ENCODE peak calls at places on chromosomes 5 and 9, in five cellular contexts. W, A, R, D and O are unnamed samples.

GRCh38 chr5:75052461-75053285 is at the start of gene GCNT4:
- DNase-seq in R (no peak), D (peak; percentile 26), A (peak; percentile 24), W (no peak), O (peak; percentile 58)

GRCh38 chr5:148523139-148523538 is 131.2 kb downstream of the HTR4 start:
- DNase-seq in A (peak; percentile 44), R (no peak), W (no peak), D (no peak), O (no peak)

GRCh38 chr5:82406200-82406773 is 128.1 kb upstream of the RPS23 start:
- DNase-seq in A (peak; percentile 93), W (no peak), R (no peak), D (no peak), O (no peak)

GRCh38 chr5:168916266-168916665 is 337.1 kb upstream of the PANK3 start:
- DNase-seq in R (no peak), W (no peak), D (peak; percentile 80), A (no peak), O (no peak)

GRCh38 chr9:70403618-70404025 is 10.8 kb downstream of the KLF9 start:
- DNase-seq in A (no peak), D (no peak), W (no peak), R (no peak), O (no peak)

GRCh38 chr9:128001411-128002298 is 20.9 kb upstream of the EEIG1 start:
- DNase-seq in R (no peak), W (no peak), D (peak; percentile 75), A (peak; percentile 83), O (no peak)

GRCh38 chr5:132677191-132677590 is 3.4 kb downstream of the IL4 start:
- DNase-seq in A (peak; percentile 88), R (no peak), W (peak; percentile 70), D (peak; percentile 45), O (peak; percentile 92)

GRCh38 chr9:72539824-72540347 is 18.5 kb downstream of the TMC1 start:
- DNase-seq in A (no peak), W (no peak), D (no peak), R (no peak), O (no peak)

GRCh38 chr9:133107245-133107722 is 13.8 kb downstream of the RALGDS start:
- DNase-seq in R (no peak), W (no peak), A (no peak), D (no peak), O (no peak)

GRCh38 chr9:83062011-83062652 is 810 bp downstream of the RASEF start:
- DNase-seq in D (peak; percentile 79), A (peak; percentile 55), R (no peak), W (no peak), O (peak; percentile 65)

GRCh38 chr5:179228341-179229121 is 116.7 kb downstream of the ADAMTS2 start:
- DNase-seq in W (no peak), R (no peak), A (no peak), D (no peak), O (peak; percentile 18)

DNA sequence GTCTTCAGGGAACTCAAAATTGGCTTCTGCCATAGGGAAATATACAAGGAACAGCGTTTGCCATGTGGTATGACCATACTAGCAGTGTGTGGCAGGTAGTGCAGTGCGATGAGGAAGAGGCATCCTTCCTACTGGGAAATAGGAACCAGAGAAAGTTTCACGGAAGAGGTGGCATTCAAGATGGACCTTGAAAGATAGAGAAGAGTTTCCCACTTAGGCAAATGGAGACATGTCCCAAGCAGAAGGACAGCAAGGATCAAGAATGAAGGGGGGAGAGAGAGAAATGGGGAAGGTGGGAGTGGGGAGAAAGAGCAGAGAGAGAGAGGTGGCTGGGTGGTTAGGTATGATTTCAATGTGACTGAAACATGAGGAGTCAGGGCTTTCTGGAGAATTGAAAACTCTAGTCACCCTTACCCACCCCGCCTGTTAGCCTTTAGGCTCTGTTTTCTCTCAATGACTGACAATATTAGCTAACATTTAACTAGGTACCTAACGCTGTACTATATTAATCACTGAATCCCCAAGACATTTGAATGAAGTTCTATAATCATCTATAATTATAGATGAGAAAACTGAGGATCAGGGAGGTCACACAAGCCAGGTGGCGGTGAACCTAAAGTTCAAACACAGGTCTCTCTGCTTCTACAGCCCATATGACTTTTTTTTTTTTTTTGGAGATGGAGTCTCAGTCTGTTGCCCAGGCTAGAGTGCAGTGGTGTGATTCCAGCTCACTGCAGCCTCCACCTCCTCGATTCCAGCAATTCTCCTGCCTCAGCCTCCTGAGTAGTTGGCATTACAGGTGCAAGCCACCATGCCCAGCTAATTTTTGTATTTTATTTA is 171.3 kb downstream of the NR3C1 start:
- DNase-seq in D (no peak), R (no peak), A (no peak), W (no peak), O (no peak)
- H3K4me1 ChIP-seq in D (no peaks in the 10 kb centered on the region), R (no peaks in the 10 kb centered on the region), A (peaks cover 3% of the 10 kb centered on the region), W (peaks cover 8% of the 10 kb centered on the region), O (peaks cover 11% of the 10 kb centered on the region)

GRCh38 chr9:135338546-135338945 is 141.0 kb upstream of the PPP1R26 start:
- DNase-seq in W (no peak), R (no peak), D (peak; percentile 2), A (no peak), O (peak; percentile 13)
- H3K27me3 ChIP-seq in W (no peaks in the 10 kb centered on the region), R (no peaks in the 10 kb centered on the region), D (no peaks in the 10 kb centered on the region), A (peaks cover 22% of the 10 kb centered on the region), O (no peaks in the 10 kb centered on the region)

GRCh38 chr5:141517902-141518610 is 29.2 kb downstream of the PCDHGC5 start:
- DNase-seq in R (no peak), D (no peak), A (no peak), W (no peak), O (no peak)

GRCh38 chr5:141515946-141516647 is 27.2 kb downstream of the PCDHGC5 start:
- DNase-seq in A (no peak), R (no peak), D (no peak), W (no peak), O (no peak)

GRCh38 chr5:141518616-141519015 is 29.7 kb downstream of the PCDHGC5 start:
- DNase-seq in D (no peak), A (no peak), R (no peak), W (no peak), O (no peak)

GRCh38 chr5:141516648-141517025 is 27.8 kb downstream of the PCDHGC5 start:
- DNase-seq in D (no peak), A (no peak), R (no peak), W (no peak), O (no peak)

DNA sequence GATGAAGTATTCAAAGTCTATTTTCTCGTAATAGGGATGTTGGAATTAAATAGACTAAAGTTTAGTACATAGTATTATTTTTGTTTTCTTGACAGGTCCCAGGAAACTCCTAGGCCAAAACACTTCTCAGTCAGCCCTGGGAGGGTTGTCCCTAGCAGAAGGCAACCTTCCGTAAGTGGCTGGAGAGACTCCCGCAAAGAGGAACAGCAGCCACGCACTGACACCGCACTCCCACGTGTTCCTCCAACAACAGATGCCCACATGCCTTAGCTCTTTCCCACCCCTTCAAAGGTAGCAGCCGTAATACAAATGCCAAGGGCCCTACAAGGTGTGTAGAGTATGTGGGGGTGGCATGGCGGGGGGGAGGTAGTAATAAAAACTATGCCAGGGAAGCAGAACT is 28.4 kb downstream of the PCDHGC5 start:
- DNase-seq in W (no peak), A (no peak), R (no peak), D (no peak), O (no peak)
- H3K4me1 ChIP-seq in W (peaks cover 50% of the 10 kb centered on the region), A (peaks cover 26% of the 10 kb centered on the region), R (peaks cover 8% of the 10 kb centered on the region), D (peaks cover 7% of the 10 kb centered on the region), O (peaks cover 87% of the 10 kb centered on the region)

GRCh38 chr5:80101993-80102392 is 66.8 kb downstream of the THBS4 start:
- DNase-seq in R (no peak), D (no peak), A (no peak), W (no peak), O (no peak)
- H3K27me3 ChIP-seq in R (no peaks in the 10 kb centered on the region), D (no peaks in the 10 kb centered on the region), A (no peaks in the 10 kb centered on the region), W (no peaks in the 10 kb centered on the region), O (no peaks in the 10 kb centered on the region)

DNA sequence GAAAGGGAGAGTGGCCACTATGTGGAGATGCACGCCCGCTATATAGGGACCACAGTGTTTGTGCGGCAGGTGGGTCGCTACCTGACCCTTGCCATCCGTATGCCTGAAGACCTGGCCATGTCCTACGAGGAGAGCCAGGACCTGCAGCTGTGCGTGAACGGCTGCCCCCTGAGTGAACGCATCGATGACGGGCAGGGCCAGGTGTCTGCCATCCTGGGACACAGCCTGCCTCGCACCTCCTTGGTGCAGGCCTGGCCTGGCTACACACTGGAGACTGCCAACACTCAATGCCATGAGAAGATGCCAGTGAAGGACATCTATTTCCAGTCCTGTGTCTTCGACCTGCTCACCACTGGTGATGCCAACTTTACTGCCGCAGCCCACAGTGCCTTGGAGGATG is 19.8 kb downstream of the RGMB start:
- DNase-seq in R (no peak), A (no peak), W (no peak), D (no peak), O (no peak)
- H3K4me1 ChIP-seq in R (no peaks in the 10 kb centered on the region), A (peaks cover 13% of the 10 kb centered on the region), W (peaks cover 10% of the 10 kb centered on the region), D (peaks cover 16% of the 10 kb centered on the region), O (peaks cover 19% of the 10 kb centered on the region)